ENCODE peak calls at places on chromosomes 7 and 10, in five cellular contexts. A is small intestine, V is HCT116, U is K562, X is NB4. L is an unnamed sample.
A peak's percentile ranks its signal among the peaks of the same experiment; 100 is the strongest.

GRCh38 chr7:22482476-22482875 is 17.5 kb downstream of the STEAP1B start:
- DNase-seq in U (no peak), A (no peak), V (no peak), X (no peak), L (no peak)

GRCh38 chr10:28954211-28954610 is 276.9 kb downstream of the BAMBI start:
- DNase-seq in A (no peak), U (no peak), V (no peak), X (no peak), L (no peak)

GRCh38 chr7:77330169-77330882 is 85.8 kb downstream of the GSAP start:
- DNase-seq in A (no peak), U (no peak), X (peak; percentile 99), V (no peak), L (no peak)

GRCh38 chr10:132449051-132449825 is 52.2 kb downstream of the PWWP2B start:
- DNase-seq in U (no peak), X (peak; percentile 32), V (no peak), A (peak; percentile 44), L (no peak)

GRCh38 chr7:82266081-82266480 is 177.5 kb downstream of the CACNA2D1 start:
- DNase-seq in A (no peak), X (no peak), V (no peak), U (no peak), L (no peak)

GRCh38 chr10:71744897-71745658 is 25.5 kb upstream of the C10orf105 start:
- DNase-seq in A (no peak), U (no peak), X (no peak), V (no peak), L (no peak)

GRCh38 chr7:111089822-111090426 is 1.0 kb upstream of the LRRN3 start:
- DNase-seq in A (peak; percentile 64), U (peak; percentile 71), V (peak; percentile 34), X (peak; percentile 56), L (no peak)

GRCh38 chr7:156764016-156764669 is 123.6 kb downstream of the RNF32 start:
- DNase-seq in A (peak; percentile 92), X (peak; percentile 51), U (peak; percentile 87), V (peak; percentile 45), L (no peak)

GRCh38 chr10:17850526-17850925 is 41.4 kb downstream of the MRC1 start:
- DNase-seq in A (no peak), U (no peak), V (no peak), X (no peak), L (no peak)

GRCh38 chr10:75547391-75548298 is 116.2 kb downstream of the LRMDA start:
- DNase-seq in X (peak; percentile 90), U (no peak), A (no peak), V (no peak), L (no peak)

GRCh38 chr7:116851175-116851574 is 11.2 kb upstream of the CAPZA2 start:
- DNase-seq in V (no peak), U (no peak), A (no peak), X (no peak), L (no peak)

GRCh38 chr7:30796105-30796869 is 25.1 kb downstream of the MINDY4 start:
- DNase-seq in V (no peak), U (no peak), X (no peak), A (no peak), L (no peak)

GRCh38 chr7:36057375-36057774 is 95.7 kb upstream of the EEPD1 start:
- DNase-seq in V (no peak), A (no peak), X (no peak), U (no peak), L (no peak)

GRCh38 chr10:5965266-5965665 is 12.1 kb downstream of the IL15RA start:
- DNase-seq in X (no peak), A (peak; percentile 29), V (no peak), U (no peak), L (no peak)

GRCh38 chr7:71733108-71733870 is 601.3 kb downstream of the GALNT17 start:
- DNase-seq in V (peak; percentile 3), A (peak; percentile 53), U (peak; percentile 87), X (peak; percentile 83), L (peak; percentile 81)

GRCh38 chr7:82481499-82482097 is 38.0 kb upstream of the CACNA2D1 start:
- DNase-seq in A (peak; percentile 34), U (peak; percentile 2), V (peak; percentile 12), X (peak; percentile 28), L (no peak)

GRCh38 chr7:18140943-18141342 is 113.3 kb upstream of the PRPS1L1 start:
- DNase-seq in X (no peak), A (no peak), U (no peak), V (no peak), L (no peak)

GRCh38 chr7:102146989-102147388 is 139.7 kb upstream of the SH2B2 start:
- DNase-seq in A (no peak), X (peak; percentile 30), V (no peak), U (no peak), L (no peak)

GRCh38 chr7:148697256-148697841 is 1.4 kb upstream of the CUL1 start:
- DNase-seq in U (peak; percentile 69), V (no peak), X (peak; percentile 78), A (no peak), L (no peak)

GRCh38 chr7:89238156-89238555 is 442.6 kb upstream of the TEX47 start:
- DNase-seq in V (no peak), X (no peak), U (no peak), A (no peak), L (no peak)

GRCh38 chr7:5872326-5872725 is 8.3 kb upstream of the OCM start:
- DNase-seq in U (no peak), V (no peak), X (no peak), A (no peak), L (no peak)

GRCh38 chr10:42476101-42476500 is 162.3 kb downstream of the ZNF33B start:
- DNase-seq in U (no peak), V (no peak), A (no peak), X (no peak), L (no peak)
- H3K4me3 ChIP-seq in U (peak overlapping the region; percentile 37), V (peak overlapping the region; percentile 66), A (no peak overlapping the region), X (no peak overlapping the region), L (peak overlapping the region; percentile 58)

GRCh38 chr10:44383749-44384600 is 922 bp downstream of the CXCL12 start:
- DNase-seq in V (no peak), U (no peak), A (no peak), X (no peak), L (peak; percentile 73)
- H3K4me3 ChIP-seq in V (no peak overlapping the region), U (no peak overlapping the region), A (peak overlapping the region; percentile 41), X (no peak overlapping the region), L (peak overlapping the region; percentile 90)

GRCh38 chr10:7635431-7636125 is 31.2 kb downstream of the ITIH5 start:
- DNase-seq in A (no peak), V (no peak), U (no peak), X (no peak), L (no peak)
- H3K4me3 ChIP-seq in A (no peak overlapping the region), V (no peak overlapping the region), U (no peak overlapping the region), X (no peak overlapping the region), L (no peak overlapping the region)

GRCh38 chr10:3471927-3472704 is 299.5 kb upstream of the PITRM1 start:
- DNase-seq in X (no peak), V (no peak), U (no peak), A (peak; percentile 66), L (no peak)

GRCh38 chr10:3473271-3473670 is 300.7 kb upstream of the PITRM1 start:
- DNase-seq in U (no peak), A (no peak), X (no peak), V (no peak), L (no peak)

GRCh38 chr10:3471497-3471896 is 298.9 kb upstream of the PITRM1 start:
- DNase-seq in U (no peak), V (no peak), X (no peak), A (no peak), L (no peak)

GRCh38 chr10:3474266-3474665 is 301.7 kb upstream of the PITRM1 start:
- DNase-seq in A (no peak), V (no peak), X (no peak), U (no peak), L (no peak)

GRCh38 chr10:3472705-3473078 is 300.1 kb upstream of the PITRM1 start:
- DNase-seq in A (no peak), U (no peak), V (no peak), X (no peak), L (no peak)
- H3K4me3 ChIP-seq in A (peak overlapping the region; percentile 38), U (no peak overlapping the region), V (no peak overlapping the region), X (no peak overlapping the region), L (peak overlapping the region; percentile 5)

GRCh38 chr10:63260860-63261251 is 127.7 kb downstream of the NRBF2 start:
- DNase-seq in X (peak; percentile 81), A (no peak), V (no peak), U (no peak), L (no peak)
- H3K4me3 ChIP-seq in X (no peak overlapping the region), A (no peak overlapping the region), V (no peak overlapping the region), U (no peak overlapping the region), L (no peak overlapping the region)

GRCh38 chr7:121745856-121746255 is 127.1 kb upstream of the PTPRZ1 start:
- DNase-seq in X (no peak), V (no peak), U (no peak), A (no peak), L (no peak)
- H3K4me3 ChIP-seq in X (no peak overlapping the region), V (no peak overlapping the region), U (no peak overlapping the region), A (no peak overlapping the region), L (no peak overlapping the region)

DNA sequence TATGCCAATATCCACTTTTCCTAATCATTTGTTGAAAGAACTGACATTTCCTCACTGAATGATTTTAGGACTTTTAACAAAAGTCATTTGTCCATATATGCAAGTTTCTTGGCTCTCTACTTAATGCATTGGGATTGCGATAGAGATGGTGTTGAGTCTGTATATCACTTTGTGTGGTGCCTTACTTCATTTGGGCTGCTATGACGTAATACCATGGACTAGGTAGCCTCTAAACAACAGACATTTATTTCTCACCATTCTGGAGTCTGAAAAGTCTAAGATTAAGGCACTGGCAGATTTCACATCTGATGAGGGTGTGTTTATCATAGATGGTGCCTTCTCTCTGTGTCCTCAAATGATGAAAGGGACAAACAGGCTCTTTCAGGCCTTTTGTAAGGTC is 342.6 kb downstream of the DPP6 start:
- DNase-seq in U (no peak), V (no peak), X (no peak), A (no peak), L (no peak)
- H3K4me3 ChIP-seq in U (no peak overlapping the region), V (no peak overlapping the region), X (no peak overlapping the region), A (no peak overlapping the region), L (no peak overlapping the region)

L was measured in coronary artery.